ENCODE peak calls at places on chromosomes 12 and 14, in nine cellular contexts. Q is B cell; S is pulmonary artery endothelial cell; B is fibroblast of pulmonary artery; F is LoVo; X is AG10803; R is effector memory CD4-positive, alpha-beta T cell; Z is germinal center; N is stimulated activated CD4-positive, alpha-beta T cell treated with anti-CD3 and anti-CD28 coated beads, Interleukin-2, amount 100 ng/mL, for 48 hours. V is an unnamed sample.

GRCh38 chr12:6383572-6384498 is at the start of gene LTBR:
- DNase-seq in S (peak; percentile 66), X (peak; percentile 95), F (peak; percentile 96), Q (peak; percentile 64), Z (no peak), B (peak; percentile 96), R (no peak), N (no peak), V (no peak)

GRCh38 chr14:105059035-105059916 is 6.0 kb downstream of the GPR132 start:
- DNase-seq in R (no peak), Q (peak; percentile 47), N (no peak), Z (no peak), B (no peak), S (no peak), X (no peak), F (no peak), V (no peak)

GRCh38 chr12:25208554-25208953 is 13.5 kb downstream of the ETFRF1 start:
- DNase-seq in F (no peak), S (no peak), Q (no peak), R (no peak), Z (no peak), B (no peak), X (no peak), N (no peak), V (no peak)

GRCh38 chr14:89669209-89669608 is 252.2 kb upstream of the FOXN3 start:
- DNase-seq in N (no peak), S (no peak), Q (no peak), R (no peak), B (no peak), F (no peak), X (no peak), Z (no peak), V (no peak)

GRCh38 chr12:89345830-89346740 is 6.2 kb downstream of the DUSP6 start:
- DNase-seq in F (peak; percentile 54), X (peak; percentile 59), B (peak; percentile 90), N (no peak), R (peak; percentile 12), Q (peak; percentile 67), Z (peak; percentile 58), S (peak; percentile 97), V (peak; percentile 60)

GRCh38 chr12:52964556-52965336 is 15.8 kb downstream of the KRT18 start:
- DNase-seq in S (no peak), Z (no peak), F (no peak), R (no peak), X (no peak), Q (no peak), N (no peak), B (no peak), V (no peak)

GRCh38 chr14:69887740-69888657 is 8.8 kb downstream of the SMOC1 start:
- DNase-seq in X (no peak), Z (no peak), Q (no peak), N (no peak), S (no peak), B (peak; percentile 6), F (no peak), R (no peak), V (no peak)

GRCh38 chr12:92971869-92972524 is 42.9 kb upstream of the EEA1 start:
- DNase-seq in Q (no peak), X (peak; percentile 88), F (no peak), R (no peak), Z (no peak), S (no peak), N (no peak), B (peak; percentile 82), V (no peak)

GRCh38 chr12:132185698-132186097 is 41.4 kb downstream of the NOC4L start:
- DNase-seq in R (no peak), N (no peak), Q (no peak), Z (no peak), X (no peak), S (no peak), F (no peak), B (no peak), V (no peak)

GRCh38 chr14:87566986-87567385 is 426.0 kb downstream of the GALC start:
- DNase-seq in N (no peak), S (no peak), B (no peak), X (peak; percentile 41), R (no peak), Z (no peak), F (no peak), Q (no peak), V (no peak)

GRCh38 chr12:25491396-25491948 is 61.6 kb downstream of the LMNTD1 start:
- DNase-seq in F (no peak), Z (no peak), N (no peak), R (no peak), Q (no peak), S (no peak), X (no peak), B (no peak), V (no peak)

GRCh38 chr12:6821674-6822433 is at the start of gene GPR162:
- DNase-seq in X (peak; percentile 33), R (no peak), N (no peak), F (no peak), Q (peak; percentile 57), B (peak; percentile 63), S (no peak), Z (no peak), V (no peak)

V was measured in GM18507.